ENCODE peak calls at places on chromosomes 5 and 9, in ten cellular contexts. Z is stimulated activated CD4-positive, alpha-beta T cell treated with anti-CD3 and anti-CD28 coated beads, Interleukin-2, amount 100 ng/mL, for 48 hours; D is activated CD4-positive, alpha-beta T cell treated with anti-CD3 and anti-CD28 coated beads, Interleukin-2, amount 10 ng/mL, durations not matched to agents 24 days and 14 days; L is IMR-90; M is fibroblast of pulmonary artery; P is neural progenitor cell; O is H7; A is HEK293T; K is activated T-cell treated with anti-CD3 and anti-CD28 coated beads for 4 hours; S is AML-193. E is an unnamed sample.

GRCh38 chr5:14153932-14154646 is 10.9 kb downstream of the TRIO start:
- DNase-seq in P (peak; percentile 48), L (peak; percentile 83), Z (no peak), M (peak; percentile 81), D (no peak), K (no peak), O (peak; percentile 51), A (no peak), S (no peak), E (peak; percentile 63)

GRCh38 chr9:94011134-94011533 is 56.0 kb upstream of the BARX1 start:
- DNase-seq in Z (no peak), M (peak; percentile 34), P (no peak), A (no peak), L (no peak), D (no peak), K (no peak), S (no peak), O (no peak), E (no peak)

GRCh38 chr5:149289307-149289706 is 17.6 kb downstream of the AFAP1L1 start:
- DNase-seq in Z (no peak), O (no peak), K (no peak), D (no peak), L (peak; percentile 31), M (peak; percentile 55), P (no peak), S (no peak), A (no peak), E (no peak)

GRCh38 chr9:88425538-88425950 is 37.3 kb downstream of the SPIN1 start:
- DNase-seq in O (no peak), M (peak; percentile 45), Z (no peak), P (no peak), L (peak; percentile 34), K (no peak), S (no peak), A (no peak), D (no peak), E (peak; percentile 16)

GRCh38 chr5:170741801-170742200 is 41.7 kb upstream of the GABRP start:
- DNase-seq in D (no peak), K (no peak), Z (no peak), M (no peak), O (no peak), S (no peak), A (no peak), P (no peak), L (no peak), E (no peak)

GRCh38 chr9:89593776-89594427 is 10.9 kb upstream of the GADD45G start:
- DNase-seq in K (peak; percentile 48), D (peak; percentile 91), Z (peak; percentile 69), P (peak; percentile 81), S (peak; percentile 38), O (peak; percentile 88), A (peak; percentile 79), L (peak; percentile 7), M (peak; percentile 46), E (peak; percentile 92)

GRCh38 chr5:65247594-65247993 is 234.1 kb downstream of the ADAMTS6 start:
- DNase-seq in S (no peak), O (no peak), P (no peak), Z (no peak), K (no peak), M (no peak), A (no peak), D (no peak), L (no peak), E (peak; percentile 21)

GRCh38 chr9:136085815-136086212 is 9.3 kb downstream of the NACC2 start:
- DNase-seq in A (no peak), S (no peak), K (no peak), M (no peak), P (no peak), O (no peak), D (no peak), Z (no peak), L (no peak), E (no peak)

GRCh38 chr9:87322840-87323635 is 174.6 kb upstream of the DAPK1 start:
- DNase-seq in K (no peak), S (no peak), L (peak; percentile 32), D (no peak), M (peak; percentile 53), Z (no peak), A (no peak), O (no peak), P (no peak), E (no peak)

E was measured in GM23338.